ENCODE peak calls at places on chromosomes 13 and 19, in eight cellular contexts. Q, H, S, G, A, Z, J and Y are unnamed samples.

GRCh38 chr13:114059428-114059827 is 73.0 kb downstream of the RASA3 start:
- DNase-seq in Q (no peak), H (no peak), S (no peak), G (no peak), A (no peak), Z (no peak), J (no peak), Y (no peak)

GRCh38 chr13:94583926-94584325 is 12.0 kb downstream of the TGDS start:
- DNase-seq in Q (no peak), H (no peak), S (no peak), G (no peak), A (no peak), Z (no peak), J (no peak), Y (no peak)

GRCh38 chr13:44197791-44198770 is 175.5 kb upstream of the SERP2 start:
- DNase-seq in Q (no peak), H (no peak), S (no peak), G (no peak), A (no peak), Z (no peak), J (peak), Y (no peak)

GRCh38 chr19:9205506-9206113 is 13.8 kb downstream of the OR7D4 start:
- DNase-seq in Q (peak), H (peak), S (peak), G (peak), A (peak), Z (peak), J (peak), Y (peak)

GRCh38 chr13:35157143-35157755 is 215.2 kb downstream of the NBEA start:
- DNase-seq in Q (peak), H (no peak), S (no peak), G (peak), A (no peak), Z (no peak), J (peak), Y (peak)

GRCh38 chr13:110869805-110870706 is 44.8 kb downstream of the ANKRD10 start:
- DNase-seq in Q (peak), H (peak), S (peak), G (peak), A (no peak), Z (no peak), J (no peak), Y (peak)

GRCh38 chr19:3942790-3943409 is 10.0 kb downstream of the NMRK2 start:
- DNase-seq in Q (no peak), H (no peak), S (no peak), G (no peak), A (no peak), Z (no peak), J (no peak), Y (no peak)

GRCh38 chr13:44249439-44249838 is 124.2 kb upstream of the SERP2 start:
- DNase-seq in Q (no peak), H (no peak), S (peak), G (no peak), A (no peak), Z (no peak), J (no peak), Y (no peak)

GRCh38 chr19:18300930-18301717 is 19.7 kb upstream of the JUND start:
- DNase-seq in Q (no peak), H (no peak), S (peak), G (peak), A (no peak), Z (no peak), J (no peak), Y (peak)